ENCODE peak calls at places on chromosome 1, in five cellular contexts. One of them, this sample, is unnamed.

GRCh38 chr1:4599951-4600481 is 54.4 kb upstream of the AJAP1 start:
- DNase-seq in GM23338: no peak
- DNase-seq in MM.1S: no peak
- DNase-seq in hepatocyte: no peak
- DNase-seq in PC-3: no peak
- DNase-seq in this sample: no peak

GRCh38 chr1:207958376-207959139 is 47.6 kb upstream of the CD34 start:
- DNase-seq in GM23338: peak
- DNase-seq in MM.1S: no peak
- DNase-seq in hepatocyte: no peak
- DNase-seq in PC-3: no peak
- DNase-seq in this sample: no peak

GRCh38 chr1:112954945-112955677 is 885 bp downstream of the SLC16A1 start:
- DNase-seq in PC-3: peak
- DNase-seq in hepatocyte: peak
- DNase-seq in GM23338: peak
- DNase-seq in MM.1S: peak
- DNase-seq in this sample: peak

GRCh38 chr1:247824023-247824422 is at the start of gene OR14A16:
- DNase-seq in GM23338: peak
- DNase-seq in hepatocyte: no peak
- DNase-seq in MM.1S: peak
- DNase-seq in PC-3: no peak
- DNase-seq in this sample: no peak

GRCh38 chr1:9842073-9842711 is 18.4 kb upstream of the CLSTN1 start:
- DNase-seq in hepatocyte: peak
- DNase-seq in GM23338: no peak
- DNase-seq in MM.1S: no peak
- DNase-seq in PC-3: no peak
- DNase-seq in this sample: no peak

GRCh38 chr1:53449026-53449425 is 10.2 kb upstream of the DMRTB1 start:
- DNase-seq in MM.1S: no peak
- DNase-seq in hepatocyte: no peak
- DNase-seq in GM23338: no peak
- DNase-seq in PC-3: peak
- DNase-seq in this sample: no peak

GRCh38 chr1:212566522-212567479 is 41.8 kb upstream of the ATF3 start:
- DNase-seq in MM.1S: peak
- DNase-seq in GM23338: no peak
- DNase-seq in PC-3: peak
- DNase-seq in hepatocyte: peak
- DNase-seq in this sample: peak

GRCh38 chr1:211833174-211833820 is 2.7 kb upstream of the LPGAT1 start:
- DNase-seq in GM23338: no peak
- DNase-seq in MM.1S: no peak
- DNase-seq in PC-3: no peak
- DNase-seq in hepatocyte: no peak
- DNase-seq in this sample: no peak

GRCh38 chr1:218488986-218489385 is 143.8 kb downstream of the TGFB2 start:
- DNase-seq in GM23338: no peak
- DNase-seq in PC-3: peak
- DNase-seq in MM.1S: no peak
- DNase-seq in hepatocyte: no peak
- DNase-seq in this sample: no peak

GRCh38 chr1:223670458-223671159 is 5.1 kb upstream of the CAPN8 start:
- DNase-seq in PC-3: peak
- DNase-seq in hepatocyte: peak
- DNase-seq in GM23338: peak
- DNase-seq in MM.1S: peak
- DNase-seq in this sample: peak
- TF ChIP-seq EZH2phosphoT487 in PC-3: no peak
- TF ChIP-seq EZH2phosphoT487 in hepatocyte: no peak
- TF ChIP-seq EZH2phosphoT487 in GM23338: no peak
- TF ChIP-seq EZH2phosphoT487 in MM.1S: no peak
- TF ChIP-seq EZH2phosphoT487 in this sample: no peak

DNA sequence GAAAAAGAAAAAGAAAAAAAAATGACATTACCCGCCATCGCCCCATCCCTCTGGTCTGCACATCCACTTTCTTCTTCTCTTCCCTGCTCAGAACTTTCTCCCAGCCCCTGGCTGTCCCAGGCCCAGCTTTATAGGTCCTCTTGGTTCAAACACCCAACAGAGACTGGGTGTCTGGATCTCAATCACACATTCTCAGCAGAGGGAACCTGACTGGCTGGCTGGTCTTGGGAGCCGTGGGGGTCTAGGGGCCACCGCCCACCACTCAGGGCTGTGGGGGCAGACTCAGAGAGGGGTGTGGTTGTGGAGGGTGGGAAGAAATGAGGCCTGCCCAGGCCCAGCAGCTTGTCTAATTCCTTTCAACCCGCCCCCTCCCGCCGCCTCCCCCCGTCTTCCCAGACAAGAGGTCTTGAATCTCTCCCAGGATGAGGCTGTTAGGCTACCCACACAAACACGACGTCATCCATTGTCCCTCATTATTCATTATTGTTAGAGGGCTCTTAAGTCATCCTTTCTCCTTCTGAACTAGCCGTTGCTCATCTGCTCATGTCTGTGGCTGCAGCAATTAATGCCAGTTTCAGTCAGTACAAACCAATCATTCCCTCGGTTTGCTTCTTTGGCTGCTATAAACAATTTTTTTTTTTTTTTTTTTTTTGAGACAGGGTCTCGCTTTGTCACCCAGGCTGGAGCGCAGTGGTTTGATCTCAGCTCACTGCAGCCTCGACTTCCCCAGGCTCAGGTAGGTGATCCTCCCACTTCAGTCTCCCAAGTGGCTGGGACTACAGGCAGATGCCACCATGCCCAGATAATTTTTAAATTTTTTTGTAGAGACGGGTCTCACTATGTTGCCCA is 40.6 kb upstream of the CLIC4 start:
- DNase-seq in GM23338: peak
- DNase-seq in PC-3: peak
- DNase-seq in MM.1S: no peak
- DNase-seq in hepatocyte: peak
- DNase-seq in this sample: no peak
- TF ChIP-seq EZH2phosphoT487 in GM23338: no peak
- TF ChIP-seq EZH2phosphoT487 in PC-3: no peak
- TF ChIP-seq EZH2phosphoT487 in MM.1S: no peak
- TF ChIP-seq EZH2phosphoT487 in hepatocyte: no peak
- TF ChIP-seq EZH2phosphoT487 in this sample: no peak

DNA sequence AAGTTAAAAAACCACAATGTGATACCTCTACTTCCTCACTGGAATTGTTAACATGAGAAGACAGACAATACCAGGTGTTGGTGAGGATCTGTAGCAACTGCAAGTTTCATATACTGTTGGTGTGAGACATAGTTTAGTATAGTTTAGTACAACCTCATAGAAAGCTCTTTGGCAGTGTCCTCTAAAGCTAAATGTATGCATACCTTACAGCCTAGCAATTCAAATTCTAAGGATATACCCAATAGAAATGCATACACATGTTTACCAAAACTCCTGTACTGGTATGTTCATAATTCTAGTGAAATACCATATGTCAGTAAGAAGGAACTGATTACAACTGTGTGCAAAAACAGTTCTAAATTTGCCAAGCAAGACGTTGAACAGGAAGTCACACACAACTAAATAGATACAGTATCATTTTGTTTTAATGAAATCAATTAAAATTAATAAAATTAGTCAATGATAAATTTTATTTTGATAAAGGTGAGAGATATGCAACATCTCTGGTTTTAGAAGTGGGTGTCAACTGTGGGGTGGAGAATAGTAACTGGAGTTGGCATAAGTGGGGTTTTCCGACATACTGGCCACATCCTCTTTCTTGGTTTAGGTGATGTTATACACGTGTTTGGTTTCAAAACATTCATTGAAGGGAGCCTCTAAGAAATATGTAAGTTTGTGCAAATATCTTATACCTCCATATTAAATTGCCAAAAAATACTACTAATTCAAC is 450.7 kb downstream of the PTPRC start:
- DNase-seq in hepatocyte: no peak
- DNase-seq in GM23338: no peak
- DNase-seq in MM.1S: peak
- DNase-seq in PC-3: no peak
- DNase-seq in this sample: peak
- TF ChIP-seq EZH2phosphoT487 in hepatocyte: no peak
- TF ChIP-seq EZH2phosphoT487 in GM23338: no peak
- TF ChIP-seq EZH2phosphoT487 in MM.1S: no peak
- TF ChIP-seq EZH2phosphoT487 in PC-3: no peak
- TF ChIP-seq EZH2phosphoT487 in this sample: no peak

GRCh38 chr1:20668581-20668980 is 7.4 kb upstream of the DDOST start:
- DNase-seq in PC-3: no peak
- DNase-seq in GM23338: no peak
- DNase-seq in hepatocyte: no peak
- DNase-seq in MM.1S: no peak
- DNase-seq in this sample: no peak

GRCh38 chr1:20663969-20664715 is 3.0 kb upstream of the DDOST start:
- DNase-seq in MM.1S: no peak
- DNase-seq in PC-3: no peak
- DNase-seq in GM23338: no peak
- DNase-seq in hepatocyte: no peak
- DNase-seq in this sample: no peak

GRCh38 chr1:20666146-20666545 is 5.0 kb upstream of the DDOST start:
- DNase-seq in PC-3: no peak
- DNase-seq in MM.1S: no peak
- DNase-seq in hepatocyte: no peak
- DNase-seq in GM23338: no peak
- DNase-seq in this sample: no peak

GRCh38 chr1:20665736-20666135 is 4.6 kb upstream of the DDOST start:
- DNase-seq in MM.1S: no peak
- DNase-seq in GM23338: no peak
- DNase-seq in PC-3: no peak
- DNase-seq in hepatocyte: no peak
- DNase-seq in this sample: peak

DNA sequence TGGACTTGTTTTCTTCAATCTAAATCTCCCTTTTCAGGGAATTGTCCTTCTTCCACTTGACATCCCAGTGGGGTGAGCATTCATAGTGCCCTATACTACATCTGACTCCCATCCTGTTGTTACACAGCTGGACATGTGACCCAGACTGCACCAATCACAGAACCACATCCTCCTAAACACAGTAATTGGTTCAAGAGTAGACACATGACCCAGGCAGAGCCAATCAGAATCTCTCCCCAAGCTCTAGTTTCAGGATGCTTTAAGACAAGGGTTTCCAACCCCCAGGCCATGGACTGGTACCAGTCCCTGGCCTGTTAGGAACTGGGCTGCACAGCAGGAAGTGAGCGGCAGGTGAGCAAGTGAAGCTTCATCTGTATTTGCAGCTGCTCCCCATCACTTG is 5.6 kb upstream of the DDOST start:
- DNase-seq in PC-3: peak
- DNase-seq in hepatocyte: no peak
- DNase-seq in MM.1S: peak
- DNase-seq in GM23338: no peak
- DNase-seq in this sample: peak
- TF ChIP-seq EZH2phosphoT487 in PC-3: no peak
- TF ChIP-seq EZH2phosphoT487 in hepatocyte: no peak
- TF ChIP-seq EZH2phosphoT487 in MM.1S: no peak
- TF ChIP-seq EZH2phosphoT487 in GM23338: no peak
- TF ChIP-seq EZH2phosphoT487 in this sample: no peak

DNA sequence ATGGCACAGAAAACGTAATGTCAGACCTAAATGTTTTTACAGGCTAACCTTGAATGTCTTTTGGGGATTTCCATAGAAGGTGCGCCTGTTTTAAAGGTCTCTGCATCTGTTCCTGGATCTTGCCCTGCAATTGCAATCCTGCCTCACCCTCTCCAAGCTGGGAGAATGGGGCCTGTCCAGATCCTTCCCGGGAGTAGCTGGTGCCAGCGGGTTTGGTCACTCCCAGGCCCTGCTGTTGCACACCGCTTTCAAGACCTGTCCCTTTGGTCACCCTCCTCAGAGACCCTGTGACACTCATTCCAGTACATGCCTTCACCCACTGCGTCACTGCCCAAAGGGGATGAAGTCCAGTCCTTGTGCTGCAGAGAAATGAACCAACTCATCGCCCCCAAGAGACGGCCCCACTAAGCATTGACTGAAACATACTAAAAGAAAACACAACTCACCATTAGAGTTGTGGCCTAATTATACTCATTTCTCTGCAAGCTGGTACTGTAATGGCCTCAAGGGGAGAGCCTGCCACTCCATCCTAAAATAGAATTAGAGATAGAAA is 1.9 kb upstream of the IRF2BP2 start:
- DNase-seq in hepatocyte: peak
- DNase-seq in PC-3: no peak
- DNase-seq in MM.1S: no peak
- DNase-seq in GM23338: no peak
- DNase-seq in this sample: peak
- TF ChIP-seq EZH2phosphoT487 in hepatocyte: no peak
- TF ChIP-seq EZH2phosphoT487 in PC-3: no peak
- TF ChIP-seq EZH2phosphoT487 in MM.1S: no peak
- TF ChIP-seq EZH2phosphoT487 in GM23338: no peak
- TF ChIP-seq EZH2phosphoT487 in this sample: no peak

GRCh38 chr1:201026234-201026633 is 2.7 kb upstream of the KIF21B start:
- DNase-seq in PC-3: no peak
- DNase-seq in hepatocyte: no peak
- DNase-seq in MM.1S: no peak
- DNase-seq in GM23338: no peak
- DNase-seq in this sample: no peak

GRCh38 chr1:201022824-201023516 is 544 bp downstream of the KIF21B start:
- DNase-seq in PC-3: no peak
- DNase-seq in MM.1S: peak
- DNase-seq in GM23338: peak
- DNase-seq in hepatocyte: no peak
- DNase-seq in this sample: peak

GRCh38 chr1:201023517-201023902 is at the start of gene KIF21B:
- DNase-seq in GM23338: peak
- DNase-seq in PC-3: peak
- DNase-seq in MM.1S: peak
- DNase-seq in hepatocyte: peak
- DNase-seq in this sample: peak

GRCh38 chr1:201025571-201026002 is 2.1 kb upstream of the KIF21B start:
- DNase-seq in hepatocyte: no peak
- DNase-seq in MM.1S: peak
- DNase-seq in GM23338: peak
- DNase-seq in PC-3: peak
- DNase-seq in this sample: peak

DNA sequence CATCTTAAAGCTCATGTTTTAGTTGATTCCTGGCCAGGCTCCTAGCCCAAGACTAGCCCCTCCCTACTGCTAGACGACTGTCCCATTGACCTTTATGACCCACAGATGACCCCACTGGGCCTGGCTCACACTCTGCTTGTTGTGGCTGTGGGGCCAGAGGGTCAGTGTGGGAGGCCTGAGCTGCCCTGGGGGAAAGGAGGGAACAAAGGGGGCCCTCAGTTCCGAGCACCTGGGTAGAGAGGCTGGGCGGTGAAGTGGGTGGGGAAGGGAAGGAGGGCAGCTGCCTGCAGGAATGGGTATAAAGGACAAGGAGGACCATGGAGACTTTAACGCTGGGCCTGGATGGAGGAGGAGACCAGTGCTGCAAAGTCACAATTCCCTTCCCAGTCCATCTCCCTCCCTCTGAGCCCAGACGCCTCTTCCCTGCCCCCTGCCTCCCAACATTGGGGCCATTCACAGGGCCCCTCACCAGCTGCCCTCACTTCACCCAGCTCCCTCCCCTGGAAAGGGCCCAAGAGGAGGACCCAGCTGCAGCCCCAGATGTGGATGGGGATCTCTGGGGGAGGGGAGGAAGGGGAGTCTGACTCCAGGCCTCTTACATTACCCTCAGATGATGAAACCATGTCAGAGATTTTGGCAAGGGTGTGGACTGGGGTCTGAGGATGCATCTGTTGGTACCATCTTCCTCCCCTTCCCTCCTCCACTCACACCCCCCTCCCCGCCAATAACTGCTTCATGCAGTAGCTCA is 911 bp upstream of the KIF21B start:
- DNase-seq in GM23338: peak
- DNase-seq in hepatocyte: no peak
- DNase-seq in PC-3: no peak
- DNase-seq in MM.1S: no peak
- DNase-seq in this sample: no peak
- TF ChIP-seq EZH2phosphoT487 in GM23338: no peak
- TF ChIP-seq EZH2phosphoT487 in hepatocyte: no peak
- TF ChIP-seq EZH2phosphoT487 in PC-3: no peak
- TF ChIP-seq EZH2phosphoT487 in MM.1S: no peak
- TF ChIP-seq EZH2phosphoT487 in this sample: no peak

This sample was measured in OCI-LY7.